ENCODE peak calls at places on chromosomes 6 and 20, in six cellular contexts. N is psoas muscle; H is stomach; P is PC-9; G is RWPE1; E is CD8-positive, alpha-beta T cell. C is an unnamed sample.

GRCh38 chr6:35139924-35140524 is 1.1 kb downstream of the TCP11 start:
- DNase-seq in N (peak; percentile 51), H (peak; percentile 35), P (peak; percentile 27), G (peak; percentile 47), E (peak; percentile 41), C (no peak)

GRCh38 chr20:47498606-47499005 is 3.1 kb upstream of the NCOA3 start:
- DNase-seq in N (no peak), H (no peak), P (no peak), G (no peak), E (no peak), C (no peak)

GRCh38 chr6:7041511-7042026 is 66.2 kb upstream of the RREB1 start:
- DNase-seq in N (no peak), H (no peak), P (no peak), G (no peak), E (no peak), C (no peak)

GRCh38 chr6:43736844-43737243 is 33.2 kb upstream of the VEGFA start:
- DNase-seq in N (no peak), H (no peak), P (no peak), G (no peak), E (no peak), C (no peak)

GRCh38 chr6:166939276-166939816 is 17.0 kb downstream of the RNASET2 start:
- DNase-seq in N (no peak), H (no peak), P (no peak), G (no peak), E (no peak), C (no peak)

GRCh38 chr20:4064118-4064962 is 49.0 kb upstream of the RNF24 start:
- DNase-seq in N (peak; percentile 94), H (peak; percentile 94), P (peak; percentile 86), G (peak; percentile 87), E (no peak), C (no peak)

GRCh38 chr20:25669826-25670422 is 26.7 kb downstream of the ZNF337 start:
- DNase-seq in N (no peak), H (no peak), P (no peak), G (peak; percentile 70), E (no peak), C (no peak)

GRCh38 chr6:109315331-109316129 is 66.7 kb downstream of the CD164 start:
- DNase-seq in N (no peak), H (peak; percentile 17), P (no peak), G (no peak), E (no peak), C (no peak)

GRCh38 chr6:52227495-52227894 is 16.8 kb downstream of the IL17F start:
- DNase-seq in N (no peak), H (no peak), P (no peak), G (no peak), E (no peak), C (no peak)

GRCh38 chr6:134372603-134373281 is 54.8 kb upstream of the SGK1 start:
- DNase-seq in N (no peak), H (peak; percentile 33), P (no peak), G (no peak), E (no peak), C (no peak)

GRCh38 chr6:40164345-40164755 is 230.1 kb upstream of the MOCS1 start:
- DNase-seq in N (peak; percentile 53), H (no peak), P (no peak), G (no peak), E (no peak), C (no peak)

GRCh38 chr6:18488526-18489270 is 101.5 kb downstream of the RNF144B start:
- DNase-seq in N (no peak), H (no peak), P (no peak), G (peak; percentile 60), E (no peak), C (no peak)

GRCh38 chr20:17511401-17511800 is 19.8 kb downstream of the BFSP1 start:
- DNase-seq in N (no peak), H (no peak), P (no peak), G (no peak), E (no peak), C (no peak)

GRCh38 chr6:166911248-166911677 is 45.1 kb downstream of the RNASET2 start:
- DNase-seq in N (no peak), H (no peak), P (no peak), G (no peak), E (no peak), C (no peak)

GRCh38 chr6:113050979-113051378 is 703.8 kb downstream of the RFPL4B start:
- DNase-seq in N (no peak), H (no peak), P (no peak), G (no peak), E (no peak), C (no peak)

GRCh38 chr20:38894091-38894847 is 31.9 kb upstream of the FAM83D start:
- DNase-seq in N (no peak), H (no peak), P (no peak), G (no peak), E (no peak), C (peak; percentile 69)
- TF ChIP-seq CTCF in N (no peak), H (no peak), P (peak; percentile 32), G (peak; percentile 27), E (peak; percentile 10), C (no peak)

DNA sequence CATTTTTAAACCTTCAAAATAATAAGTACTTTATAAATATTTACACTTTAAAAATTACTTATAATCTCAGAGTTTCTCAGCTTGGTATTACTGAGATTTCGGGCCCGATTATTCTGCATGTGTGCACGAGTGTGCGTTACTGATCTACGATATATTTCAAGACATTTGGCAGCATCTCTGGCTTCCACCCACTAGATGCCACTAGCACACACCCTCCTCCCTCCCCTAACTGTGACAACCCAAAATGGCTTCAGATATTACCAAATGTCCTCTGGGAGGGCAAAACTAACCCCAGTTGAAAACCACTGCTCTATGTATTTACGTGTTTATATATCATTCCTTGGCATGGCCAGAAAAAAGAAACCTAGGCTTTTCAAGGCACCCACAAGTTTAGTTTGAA is 95.9 kb downstream of the FYN start:
- DNase-seq in N (no peak), H (no peak), P (no peak), G (no peak), E (peak; percentile 41), C (no peak)
- TF ChIP-seq CTCF in N (no peak), H (no peak), P (no peak), G (no peak), E (no peak), C (peak; percentile 35)

DNA sequence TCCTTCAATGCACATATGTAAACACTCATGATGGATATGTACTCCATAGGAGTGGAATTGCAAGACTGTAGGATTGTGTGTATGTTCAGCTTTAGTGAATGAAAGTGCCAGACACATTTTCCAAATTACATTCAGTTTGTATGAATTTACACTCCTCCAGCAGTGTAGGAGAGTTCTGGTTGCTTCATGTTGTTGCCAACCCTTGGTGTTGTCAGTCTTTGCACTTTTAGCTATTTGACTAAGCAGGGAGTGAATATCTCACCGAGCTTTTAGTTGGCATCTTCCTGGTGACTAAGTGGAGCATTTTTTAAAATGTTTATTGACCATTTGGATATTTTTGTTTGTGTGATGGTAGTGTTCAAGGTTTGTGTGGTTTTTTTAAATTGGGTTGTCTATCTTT is 23.9 kb downstream of the NKX2-4 start:
- DNase-seq in N (no peak), H (no peak), P (no peak), G (no peak), E (no peak), C (no peak)
- TF ChIP-seq CTCF in N (no peak), H (no peak), P (no peak), G (no peak), E (no peak), C (no peak)

GRCh38 chr6:69617163-69617562 is 179.6 kb downstream of the LMBRD1 start:
- DNase-seq in N (no peak), H (no peak), P (no peak), G (no peak), E (no peak), C (no peak)

GRCh38 chr6:69622230-69622629 is 174.6 kb downstream of the LMBRD1 start:
- DNase-seq in N (no peak), H (no peak), P (no peak), G (no peak), E (peak; percentile 14), C (no peak)

GRCh38 chr6:69627625-69628024 is 169.2 kb downstream of the LMBRD1 start:
- DNase-seq in N (no peak), H (no peak), P (no peak), G (no peak), E (no peak), C (no peak)

GRCh38 chr6:69624944-69625343 is 171.9 kb downstream of the LMBRD1 start:
- DNase-seq in N (no peak), H (no peak), P (no peak), G (no peak), E (no peak), C (no peak)

DNA sequence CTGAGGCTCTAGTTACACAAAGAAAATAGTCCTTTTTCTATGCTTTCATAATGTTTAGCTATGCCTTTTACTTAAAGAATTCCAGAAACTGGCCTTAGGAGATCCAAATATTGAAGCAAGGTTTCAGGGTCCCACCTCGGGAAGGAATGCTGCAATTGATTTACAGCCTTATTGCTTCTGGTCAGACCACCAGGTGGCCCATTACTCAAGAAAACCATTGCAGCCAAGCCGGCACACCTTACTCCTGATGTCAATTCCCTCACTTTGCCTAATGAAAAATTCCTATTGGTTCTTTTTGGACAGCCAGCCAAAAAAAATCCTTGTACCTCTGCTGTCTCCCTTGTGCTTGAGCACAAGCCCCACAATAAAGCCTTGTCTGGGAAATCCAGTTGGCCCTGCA is 173.9 kb downstream of the LMBRD1 start:
- DNase-seq in N (no peak), H (no peak), P (no peak), G (no peak), E (no peak), C (no peak)
- TF ChIP-seq CTCF in N (no peak), H (no peak), P (no peak), G (no peak), E (no peak), C (no peak)

GRCh38 chr6:111691345-111692225 is 85.9 kb upstream of the TRAF3IP2 start:
- DNase-seq in N (peak; percentile 58), H (no peak), P (no peak), G (no peak), E (no peak), C (no peak)
- TF ChIP-seq CTCF in N (no peak), H (no peak), P (no peak), G (no peak), E (no peak), C (no peak)

DNA sequence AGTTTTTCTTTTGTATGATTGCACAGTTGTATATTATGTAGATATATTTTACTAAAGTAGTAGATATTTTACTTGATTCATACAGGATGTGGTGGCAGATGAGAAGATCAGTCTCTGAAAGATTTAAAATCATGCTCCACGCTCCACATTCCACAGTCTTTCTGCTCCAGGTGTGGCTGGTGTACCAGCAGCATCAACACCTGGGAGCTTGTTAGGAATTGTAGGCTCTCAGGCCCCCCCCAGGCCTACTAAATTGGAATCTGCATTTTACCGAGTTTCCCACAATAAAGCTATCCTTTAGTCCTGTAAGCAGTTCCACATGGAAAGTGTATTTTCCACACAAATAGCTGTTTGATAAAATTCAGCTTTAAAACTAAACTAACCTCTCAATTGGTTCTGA is 537.4 kb downstream of the BCKDHB start:
- DNase-seq in N (no peak), H (no peak), P (no peak), G (no peak), E (no peak), C (no peak)
- TF ChIP-seq CTCF in N (no peak), H (no peak), P (no peak), G (no peak), E (no peak), C (no peak)